ENCODE peak calls at places on chromosomes 3 and 15, in four cellular contexts. W, M, K and D are unnamed samples. For H3K27me3, the result is how much of the 10 kb centered on the place peaks cover.

GRCh38 chr3:60445416-60445815 is 805.8 kb downstream of the FHIT start:
- DNase-seq in W (no peak), K (no peak), M (no peak), D (no peak)

GRCh38 chr15:75200765-75201608 is 695 bp upstream of the C15orf39 start:
- DNase-seq in M (peak), K (no peak), W (peak), D (no peak)

GRCh38 chr15:73751896-73752816 is 995 bp downstream of the INSYN1 start:
- DNase-seq in W (no peak), M (no peak), K (no peak), D (no peak)

GRCh38 chr3:193808317-193808716 is 215.3 kb downstream of the OPA1 start:
- DNase-seq in W (no peak), M (no peak), K (no peak), D (no peak)

GRCh38 chr3:147113293-147114045 is 292.9 kb downstream of the ZIC4 start:
- DNase-seq in M (no peak), W (no peak), K (no peak), D (no peak)

GRCh38 chr3:149534671-149535394 is 60.3 kb downstream of the TM4SF4 start:
- DNase-seq in M (no peak), W (peak), K (no peak), D (no peak)

GRCh38 chr15:90003736-90004135 is 2.6 kb downstream of the ZNF710 start:
- DNase-seq in K (no peak), M (no peak), W (no peak), D (no peak)

GRCh38 chr3:195171093-195171873 is 99.7 kb downstream of the XXYLT1 start:
- DNase-seq in W (no peak), K (no peak), M (no peak), D (no peak)

GRCh38 chr3:136891934-136892855 is 30.2 kb downstream of the NCK1 start:
- DNase-seq in K (no peak), M (no peak), W (no peak), D (no peak)

GRCh38 chr3:7211740-7212139 is 350.8 kb downstream of the GRM7 start:
- DNase-seq in K (no peak), W (no peak), M (no peak), D (no peak)

GRCh38 chr3:25455316-25456232 is 27.5 kb downstream of the RARB start:
- DNase-seq in M (no peak), W (no peak), K (no peak), D (no peak)

GRCh38 chr3:25458420-25458814 is 30.4 kb downstream of the RARB start:
- DNase-seq in W (no peak), K (no peak), M (no peak), D (no peak)

GRCh38 chr3:25457642-25458419 is 29.8 kb downstream of the RARB start:
- DNase-seq in W (no peak), M (no peak), K (no peak), D (no peak)

GRCh38 chr3:25454411-25454927 is 26.4 kb downstream of the RARB start:
- DNase-seq in K (no peak), M (no peak), W (no peak), D (no peak)

DNA sequence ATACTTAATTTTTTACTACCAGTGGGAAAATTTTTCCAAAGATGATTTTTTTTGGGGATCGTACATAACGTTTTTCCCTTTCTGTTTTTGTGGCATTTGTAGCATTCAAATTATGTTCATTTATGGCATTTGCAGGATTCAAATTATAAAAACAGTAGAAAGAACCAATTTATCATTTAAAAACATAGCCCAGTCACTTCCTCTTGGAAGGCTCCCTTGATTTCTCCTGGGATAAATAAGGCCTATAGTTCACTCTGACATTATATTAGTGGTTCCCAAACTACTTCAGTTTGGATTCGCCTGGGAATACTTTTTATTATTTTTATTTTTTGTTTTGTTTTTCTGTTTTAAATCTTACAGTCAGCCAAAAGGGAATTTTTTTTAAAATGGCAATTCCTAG is 28.7 kb downstream of the RARB start:
- DNase-seq in M (no peak), W (no peak), K (no peak), D (no peak)
- H3K27me3 ChIP-seq in M (under half), W (under half), K (under half), D (under half)

GRCh38 chr15:82648257-82649103 is 1.3 kb upstream of the CPEB1 start:
- DNase-seq in K (peak), W (no peak), M (no peak), D (no peak)

GRCh38 chr15:82647835-82648256 is 683 bp upstream of the CPEB1 start:
- DNase-seq in K (peak), M (peak), W (no peak), D (no peak)

GRCh38 chr15:82651708-82652107 is 4.5 kb upstream of the CPEB1 start:
- DNase-seq in M (no peak), W (no peak), K (no peak), D (no peak)

GRCh38 chr15:82649226-82649999 is 2.2 kb upstream of the CPEB1 start:
- DNase-seq in K (no peak), W (no peak), M (no peak), D (no peak)

DNA sequence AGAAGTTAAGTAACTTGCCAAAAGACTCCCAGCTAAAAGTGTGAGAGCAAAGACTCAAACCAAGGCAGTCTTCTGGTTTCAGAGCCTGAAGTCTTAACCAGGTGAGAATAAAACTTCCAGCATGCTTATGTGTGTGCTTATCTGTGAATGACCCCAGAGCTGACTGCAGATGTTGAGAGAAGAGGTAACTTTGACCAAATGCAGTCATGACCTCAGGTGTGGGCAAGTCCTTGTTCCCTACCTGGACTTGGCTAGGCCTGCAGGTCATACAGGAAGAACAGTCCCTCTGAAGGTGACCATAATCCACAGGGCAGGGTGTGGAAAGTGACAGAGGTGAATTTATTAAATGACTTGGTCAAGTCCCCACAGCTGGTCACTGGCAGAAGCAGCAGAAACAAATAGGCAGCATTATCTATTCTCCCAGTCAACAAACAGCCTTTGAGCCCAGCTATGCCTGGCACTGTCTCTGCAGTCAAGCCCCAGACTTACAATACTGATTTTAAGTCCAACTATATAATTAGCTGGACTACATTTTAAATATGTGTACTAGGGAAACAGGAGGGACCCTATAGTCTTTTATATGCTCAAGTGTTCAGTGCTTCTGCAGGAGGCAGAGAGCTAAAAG is 3.0 kb upstream of the CPEB1 start:
- DNase-seq in M (no peak), W (no peak), K (no peak), D (no peak)
- H3K27me3 ChIP-seq in M (under half), W (under half), K (under half), D (under half)

GRCh38 chr3:46844397-46844796 is 18.8 kb downstream of the MYL3 start:
- DNase-seq in K (no peak), W (no peak), M (no peak), D (peak)
- H3K27me3 ChIP-seq in K (under half), W (under half), M (under half), D (under half)

GRCh38 chr3:32626650-32627049 is 56.0 kb upstream of the DYNC1LI1 start:
- DNase-seq in M (no peak), W (no peak), K (peak), D (peak)
- H3K27me3 ChIP-seq in M (under half), W (under half), K (under half), D (under half)

GRCh38 chr15:20351448-20351961 is 190.1 kb downstream of the GOLGA6L6 start:
- DNase-seq in W (no peak), M (no peak), K (no peak), D (no peak)
- H3K27me3 ChIP-seq in W (under half), M (under half), K (under half), D (under half)